ENCODE peak calls at places on chromosomes 4 and X, in nine cellular contexts. C, T, N, O, S, W, B, D and L are unnamed samples.

GRCh38 chr4:119729815-119730643 is 101.4 kb upstream of the PDE5A start:
- DNase-seq in C (peak), T (peak), O (peak), B (no peak), D (no peak), N (no peak), S (peak), W (peak), L (no peak)

GRCh38 chr4:1008840-1009646 is 2.4 kb upstream of the FGFRL1 start:
- DNase-seq in W (no peak), D (peak), O (no peak), C (no peak), B (no peak), N (no peak), S (no peak), T (no peak), L (peak)

GRCh38 chrX:39736219-39737211 is 361.2 kb downstream of the BCOR start:
- DNase-seq in C (no peak), B (peak), D (peak), N (no peak), O (peak), T (peak), S (no peak), W (peak), L (no peak)

GRCh38 chr4:101774807-101775206 is 15.7 kb upstream of the BANK1 start:
- DNase-seq in S (no peak), D (no peak), O (no peak), T (no peak), W (no peak), C (no peak), N (no peak), B (no peak), L (no peak)

GRCh38 chrX:136354201-136354600 is 53.4 kb downstream of the ADGRG4 start:
- DNase-seq in B (no peak), D (no peak), C (no peak), N (no peak), O (no peak), W (no peak), T (no peak), S (no peak), L (no peak)

GRCh38 chrX:109889289-109890006 is 113.5 kb upstream of the TMEM164 start:
- DNase-seq in W (no peak), T (no peak), B (no peak), C (peak), D (no peak), O (no peak), S (no peak), N (peak), L (peak)

GRCh38 chrX:73447311-73447794 is 500 bp downstream of the CDX4 start:
- DNase-seq in T (no peak), S (no peak), O (no peak), B (no peak), N (no peak), D (peak), W (no peak), C (no peak), L (no peak)

GRCh38 chrX:8988456-8988855 is 45.5 kb downstream of the FAM9B start:
- DNase-seq in O (no peak), T (peak), S (no peak), C (no peak), B (no peak), N (no peak), W (no peak), D (peak), L (no peak)

GRCh38 chr4:8117278-8117682 is 41.3 kb downstream of the ABLIM2 start:
- DNase-seq in C (peak), N (peak), O (no peak), T (no peak), W (peak), D (no peak), B (no peak), S (peak), L (peak)

GRCh38 chrX:93585661-93586060 is 87.7 kb downstream of the NAP1L3 start:
- DNase-seq in C (no peak), W (no peak), T (no peak), N (no peak), D (no peak), B (no peak), O (no peak), S (no peak), L (no peak)

GRCh38 chrX:65750674-65751469 is 83.4 kb downstream of the MSN start:
- DNase-seq in T (no peak), B (no peak), C (no peak), S (no peak), W (no peak), D (no peak), N (peak), O (no peak), L (peak)

GRCh38 chr4:158538176-158538575 is 16.5 kb downstream of the RXFP1 start:
- DNase-seq in D (no peak), T (no peak), S (no peak), B (no peak), N (no peak), W (no peak), O (no peak), C (no peak), L (no peak)

GRCh38 chr4:66688674-66689073 is 856.6 kb downstream of the CENPC start:
- DNase-seq in D (no peak), W (peak), B (no peak), C (no peak), O (no peak), T (no peak), S (no peak), N (no peak), L (no peak)

GRCh38 chrX:108731144-108731543 is 5.2 kb downstream of the IRS4 start:
- DNase-seq in O (no peak), N (no peak), D (no peak), C (no peak), W (no peak), B (no peak), T (no peak), S (no peak), L (no peak)

GRCh38 chr4:151260526-151260925 is 16.4 kb upstream of the PRSS48 start:
- DNase-seq in W (no peak), T (no peak), N (no peak), S (no peak), C (no peak), B (no peak), D (no peak), O (no peak), L (no peak)

GRCh38 chr4:2302387-2303119 is 40.6 kb upstream of the MXD4 start:
- DNase-seq in N (no peak), T (no peak), S (no peak), B (no peak), O (no peak), C (no peak), D (peak), W (no peak), L (no peak)

GRCh38 chr4:87037921-87038320 is 103.1 kb downstream of the AFF1 start:
- DNase-seq in C (no peak), W (no peak), S (no peak), B (no peak), N (no peak), T (no peak), D (no peak), O (no peak), L (no peak)

GRCh38 chrX:119236599-119237525 is 777 bp downstream of the PGRMC1 start:
- DNase-seq in S (no peak), W (peak), T (peak), O (no peak), N (no peak), C (peak), D (peak), B (no peak), L (peak)

GRCh38 chr4:24237709-24238108 is 346.6 kb downstream of the DHX15 start:
- DNase-seq in O (no peak), T (no peak), W (no peak), N (no peak), C (no peak), S (no peak), B (no peak), D (no peak), L (no peak)

GRCh38 chr4:77697860-77698599 is 92.4 kb downstream of the CXCL13 start:
- DNase-seq in N (no peak), O (no peak), T (peak), S (peak), C (peak), B (no peak), D (no peak), W (no peak), L (no peak)

GRCh38 chr4:102825261-102826071 is 1.9 kb downstream of the UBE2D3 start:
- DNase-seq in C (peak), O (no peak), N (no peak), B (no peak), W (peak), S (peak), T (peak), D (no peak), L (no peak)

GRCh38 chr4:182307746-182308145 is 64.5 kb downstream of the TENM3 start:
- DNase-seq in N (no peak), D (no peak), S (peak), T (no peak), O (no peak), B (no peak), W (no peak), C (no peak), L (no peak)

GRCh38 chr4:121011138-121011537 is 61.2 kb downstream of the NDNF start:
- DNase-seq in W (no peak), D (no peak), C (no peak), N (no peak), B (no peak), O (no peak), T (no peak), S (no peak), L (no peak)

GRCh38 chr4:18039113-18039512 is 17.6 kb upstream of the LCORL start:
- DNase-seq in W (no peak), T (no peak), S (no peak), O (no peak), C (no peak), B (no peak), D (no peak), N (no peak), L (no peak)

GRCh38 chr4:1467581-1468458 is 61.6 kb upstream of the NKX1-1 start:
- DNase-seq in C (no peak), O (no peak), D (no peak), S (no peak), B (no peak), W (no peak), N (no peak), T (no peak), L (no peak)

GRCh38 chr4:77564231-77564630 is 41.4 kb upstream of the CXCL13 start:
- DNase-seq in T (peak), O (no peak), B (no peak), W (no peak), S (no peak), D (no peak), N (no peak), C (no peak), L (no peak)

GRCh38 chr4:6134612-6135220 is 65.6 kb downstream of the JAKMIP1 start:
- DNase-seq in W (no peak), T (no peak), S (peak), C (peak), B (no peak), O (no peak), D (peak), N (peak), L (no peak)

GRCh38 chrX:115972717-115973116 is 197.8 kb upstream of the AGTR2 start:
- DNase-seq in T (no peak), S (no peak), O (no peak), B (no peak), N (no peak), D (no peak), C (no peak), W (no peak), L (no peak)

GRCh38 chr4:165152527-165152926 is 39.9 kb upstream of the TMEM192 start:
- DNase-seq in B (peak), C (no peak), T (no peak), W (no peak), O (no peak), D (no peak), N (no peak), S (no peak), L (no peak)
- H3K4me3 ChIP-seq in B (no peak), C (no peak), T (no peak), W (no peak), O (no peak), D (no peak), N (no peak), S (no peak), L (no peak)

GRCh38 chr4:48913346-48913745 is 6.8 kb upstream of the OCIAD2 start:
- DNase-seq in C (no peak), B (no peak), O (no peak), D (no peak), S (no peak), T (no peak), W (no peak), N (no peak), L (no peak)
- TF ChIP-seq POLR2AphosphoS5 in C (no peak), B (no peak), O (no peak), D (no peak), S (no peak), T (no peak), W (peak), N (no peak), L (no peak)

GRCh38 chrX:54184474-54184873 is 1.4 kb upstream of the FAM120C start:
- DNase-seq in O (no peak), D (no peak), C (no peak), T (no peak), S (no peak), W (peak), B (no peak), N (no peak), L (no peak)

GRCh38 chrX:54180403-54180802 is 2.7 kb downstream of the FAM120C start:
- DNase-seq in T (no peak), B (no peak), C (no peak), S (no peak), O (no peak), D (no peak), W (no peak), N (no peak), L (no peak)

GRCh38 chrX:54181196-54181953 is 1.7 kb downstream of the FAM120C start:
- DNase-seq in N (no peak), D (no peak), W (no peak), T (no peak), O (no peak), C (peak), S (no peak), B (no peak), L (peak)

GRCh38 chrX:54182864-54183613 is at the start of gene FAM120C:
- DNase-seq in S (peak), O (peak), N (peak), T (peak), W (peak), D (peak), C (peak), B (peak), L (peak)

GRCh38 chrX:54182194-54182863 is 725 bp downstream of the FAM120C start:
- DNase-seq in B (peak), O (peak), T (peak), S (peak), N (no peak), D (peak), W (peak), C (peak), L (peak)
- H3K4me3 ChIP-seq in B (peak), O (peak), T (peak), S (peak), N (peak), D (peak), W (peak), C (peak), L (peak)

DNA sequence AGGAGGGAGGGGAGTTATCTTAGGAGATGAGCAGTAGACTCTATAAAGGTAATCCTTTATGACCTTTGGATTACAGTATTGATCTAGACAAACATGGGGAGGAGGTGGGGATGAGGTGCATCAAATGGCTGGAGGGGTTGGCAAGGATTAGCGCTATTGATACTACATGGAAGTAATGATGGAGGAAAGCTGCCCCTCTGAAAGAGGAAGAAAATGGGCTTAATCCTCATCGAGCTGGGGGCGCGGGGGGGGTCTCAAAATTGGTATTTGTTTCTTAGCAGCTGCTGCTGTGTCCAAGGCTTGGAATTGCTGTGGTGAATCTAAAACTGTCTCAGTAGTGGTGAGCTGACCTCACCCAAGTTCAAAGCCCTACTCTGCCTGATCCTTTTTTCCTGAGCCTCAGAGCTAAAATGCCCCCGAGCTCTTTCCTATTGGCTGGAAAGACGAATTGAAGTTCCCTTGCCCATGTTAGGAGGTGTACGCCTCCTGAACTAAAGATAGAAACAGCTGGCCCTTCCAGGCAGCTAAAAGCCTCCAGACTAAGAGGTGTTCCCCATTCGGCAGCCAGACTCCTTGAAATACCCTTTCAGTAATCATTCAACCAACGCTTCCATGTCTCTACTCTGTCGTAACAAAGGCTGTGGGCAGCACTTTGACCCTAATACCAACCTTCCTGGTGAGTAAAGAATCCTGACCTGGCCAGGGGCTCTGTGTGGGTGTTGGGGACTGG is at the start of gene ITGB1BP2:
- DNase-seq in N (no peak), C (peak), O (no peak), B (no peak), S (no peak), D (no peak), W (no peak), T (no peak), L (peak)
- TF ChIP-seq POLR2AphosphoS5 in N (no peak), C (peak), O (no peak), B (peak), S (no peak), D (no peak), W (no peak), T (no peak), L (peak)

DNA sequence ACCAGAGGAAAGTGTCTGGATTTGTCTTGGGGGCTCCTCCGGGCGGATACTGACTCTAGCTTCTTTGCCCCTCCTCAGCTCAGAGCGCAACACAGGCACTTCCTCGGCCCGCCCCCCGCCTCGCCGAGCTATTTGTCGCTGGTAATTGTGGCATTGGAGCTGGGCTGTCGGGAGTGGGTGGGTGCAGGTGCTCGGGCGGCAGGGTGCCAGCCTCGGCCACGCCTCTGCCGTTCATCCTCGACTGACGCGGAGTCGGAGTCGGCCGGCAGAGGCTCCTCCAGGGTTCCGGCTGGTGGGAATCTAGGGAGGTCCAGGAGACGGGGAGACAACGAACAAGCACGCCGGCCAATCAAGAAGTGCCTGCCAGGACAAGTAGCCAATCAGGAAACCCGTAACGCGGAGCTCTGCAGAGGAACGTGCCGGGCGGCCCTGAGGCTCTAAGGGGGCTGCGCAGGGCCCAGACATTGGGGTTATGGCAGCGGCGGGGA is 3.9 kb upstream of the SYN1 start:
- DNase-seq in W (peak), O (peak), D (peak), B (no peak), T (no peak), N (no peak), S (no peak), C (no peak), L (peak)
- H3K4me3 ChIP-seq in W (peak), O (peak), D (peak), B (peak), T (no peak), N (no peak), S (no peak), C (no peak), L (no peak)

DNA sequence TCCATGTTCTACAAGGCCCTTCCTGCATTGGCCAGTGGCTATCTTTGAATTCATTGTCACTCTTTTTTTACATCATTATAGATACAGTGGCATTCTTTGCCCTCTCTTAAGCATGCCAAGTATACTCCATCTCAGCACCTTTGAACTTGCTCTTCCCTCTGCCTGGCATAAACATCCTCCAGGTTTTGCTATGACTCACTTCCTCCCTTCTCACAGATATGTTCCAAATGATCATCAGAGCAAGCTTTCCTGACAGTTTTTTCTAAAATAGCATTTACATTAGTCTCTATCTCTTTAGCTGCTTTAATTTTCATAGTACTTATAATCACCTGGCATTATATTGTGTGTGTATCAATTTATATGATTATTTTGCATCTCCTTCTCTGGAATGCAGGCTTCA is 553.3 kb upstream of the MAGEB2 start:
- DNase-seq in B (no peak), D (no peak), S (no peak), O (no peak), N (no peak), C (no peak), W (no peak), T (no peak), L (peak)
- TF ChIP-seq POLR2AphosphoS5 in B (no peak), D (no peak), S (no peak), O (no peak), N (no peak), C (no peak), W (no peak), T (no peak), L (no peak)

GRCh38 chrX:53421125-53421524 is 1.3 kb downstream of the SMC1A start:
- DNase-seq in C (peak), O (no peak), D (no peak), N (no peak), W (no peak), B (no peak), S (no peak), T (no peak), L (no peak)
- H3K4me3 ChIP-seq in C (peak), O (peak), D (peak), N (peak), W (peak), B (peak), S (peak), T (peak), L (peak)